ENCODE peak calls at places on chromosomes 1 and 21, in four cellular contexts. X is CD8-positive, alpha-beta T cell; J is cardiac muscle cell; M is IMR-90. L is an unnamed sample.

GRCh38 chr1:1136547-1137230 is 20.8 kb upstream of the C1orf159 start:
- DNase-seq in X (peak; percentile 31), J (no peak), M (no peak), L (no peak)

GRCh38 chr1:198730952-198731351 is 92.1 kb downstream of the PTPRC start:
- DNase-seq in M (no peak), X (no peak), J (no peak), L (no peak)

GRCh38 chr1:14516974-14517812 is 81.3 kb upstream of the KAZN start:
- DNase-seq in J (peak; percentile 89), X (no peak), M (peak; percentile 92), L (peak; percentile 73)

GRCh38 chr21:41477641-41478318 is 30.2 kb downstream of the TMPRSS2 start:
- DNase-seq in J (peak; percentile 62), X (no peak), M (no peak), L (no peak)

GRCh38 chr1:227883641-227884301 is 64.0 kb downstream of the WNT9A start:
- DNase-seq in M (no peak), X (peak; percentile 1), J (no peak), L (no peak)

GRCh38 chr1:201531551-201532425 is 7.1 kb upstream of the NAV1 start:
- DNase-seq in X (no peak), J (no peak), M (no peak), L (no peak)

GRCh38 chr1:176073524-176074157 is 133.4 kb downstream of the COP1 start:
- DNase-seq in J (peak; percentile 86), X (peak; percentile 19), M (peak; percentile 72), L (peak; percentile 44)

GRCh38 chr1:167420510-167420909 is 97.8 kb downstream of the CD247 start:
- DNase-seq in X (no peak), J (peak; percentile 11), M (no peak), L (no peak)

GRCh38 chr1:209267968-209268367 is 315.5 kb upstream of the CAMK1G start:
- DNase-seq in X (no peak), M (no peak), J (no peak), L (no peak)

GRCh38 chr21:25735895-25736597 is 1.3 kb downstream of the GABPA start:
- DNase-seq in M (peak; percentile 42), J (peak; percentile 42), X (no peak), L (no peak)

GRCh38 chr1:153565529-153566374 is at the start of gene S100A2:
- DNase-seq in M (peak; percentile 97), J (peak; percentile 86), X (no peak), L (peak; percentile 91)

GRCh38 chr1:88813474-88813873 is 77.9 kb downstream of the GTF2B start:
- DNase-seq in J (no peak), M (no peak), X (no peak), L (no peak)

GRCh38 chr1:10679521-10680220 is 116.8 kb downstream of the CASZ1 start:
- DNase-seq in X (no peak), M (peak; percentile 62), J (peak; percentile 65), L (peak; percentile 27)

GRCh38 chr1:30377230-30378022 is 346.0 kb downstream of the MATN1 start:
- DNase-seq in M (no peak), X (no peak), J (no peak), L (no peak)

GRCh38 chr1:240000634-240001033 is 91.0 kb upstream of the FMN2 start:
- DNase-seq in M (peak; percentile 82), X (no peak), J (peak; percentile 15), L (peak; percentile 53)

DNA sequence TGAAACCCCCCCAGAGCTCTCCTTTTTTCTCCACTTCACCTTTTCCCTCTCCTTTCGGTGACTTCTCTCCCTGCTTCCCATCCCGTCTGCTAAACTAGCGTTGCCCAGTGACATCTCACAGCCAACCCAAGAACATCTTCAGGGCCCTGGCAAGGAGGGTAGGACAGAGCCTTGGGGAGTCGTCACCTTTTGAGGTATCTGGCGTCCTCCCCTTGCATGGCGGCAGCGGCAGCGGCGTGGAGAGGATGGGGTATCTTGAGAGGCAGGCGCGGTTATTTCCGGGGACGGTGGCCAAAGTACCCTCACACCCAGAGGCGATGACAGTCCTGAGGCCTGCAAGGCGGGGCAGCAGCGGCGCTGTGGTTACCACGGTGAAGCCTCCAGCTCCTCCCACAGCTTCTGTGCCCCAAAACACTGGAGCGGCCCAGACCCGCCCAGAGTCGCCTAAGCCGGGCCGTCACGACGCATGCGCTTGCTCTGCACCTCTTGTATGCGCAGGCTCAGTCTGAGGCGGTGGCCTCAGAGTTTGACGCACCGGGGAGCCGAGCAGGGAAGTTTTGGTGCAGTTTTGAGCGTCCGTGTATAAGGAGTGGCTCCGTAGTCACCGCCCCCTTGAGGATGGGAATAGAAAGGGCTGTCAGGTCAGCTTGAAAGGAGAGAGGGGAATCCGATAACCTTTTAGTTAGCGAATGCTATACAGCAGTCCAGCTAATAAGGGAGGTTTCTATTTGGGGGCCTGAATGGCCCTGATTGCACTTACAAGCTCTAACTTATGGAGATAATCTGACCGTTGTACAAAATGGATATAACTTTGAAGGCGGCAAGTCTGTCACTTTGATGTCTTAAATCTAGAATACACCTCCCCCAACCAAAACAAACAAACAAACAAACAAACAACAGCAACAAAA is at the start of gene KIFAP3:
- DNase-seq in J (peak; percentile 99), X (peak; percentile 93), M (peak; percentile 96), L (peak; percentile 96)
- TF ChIP-seq CTCF in J (peak; percentile 66), X (peak; percentile 46), M (peak; percentile 52), L (peak; percentile 73)

DNA sequence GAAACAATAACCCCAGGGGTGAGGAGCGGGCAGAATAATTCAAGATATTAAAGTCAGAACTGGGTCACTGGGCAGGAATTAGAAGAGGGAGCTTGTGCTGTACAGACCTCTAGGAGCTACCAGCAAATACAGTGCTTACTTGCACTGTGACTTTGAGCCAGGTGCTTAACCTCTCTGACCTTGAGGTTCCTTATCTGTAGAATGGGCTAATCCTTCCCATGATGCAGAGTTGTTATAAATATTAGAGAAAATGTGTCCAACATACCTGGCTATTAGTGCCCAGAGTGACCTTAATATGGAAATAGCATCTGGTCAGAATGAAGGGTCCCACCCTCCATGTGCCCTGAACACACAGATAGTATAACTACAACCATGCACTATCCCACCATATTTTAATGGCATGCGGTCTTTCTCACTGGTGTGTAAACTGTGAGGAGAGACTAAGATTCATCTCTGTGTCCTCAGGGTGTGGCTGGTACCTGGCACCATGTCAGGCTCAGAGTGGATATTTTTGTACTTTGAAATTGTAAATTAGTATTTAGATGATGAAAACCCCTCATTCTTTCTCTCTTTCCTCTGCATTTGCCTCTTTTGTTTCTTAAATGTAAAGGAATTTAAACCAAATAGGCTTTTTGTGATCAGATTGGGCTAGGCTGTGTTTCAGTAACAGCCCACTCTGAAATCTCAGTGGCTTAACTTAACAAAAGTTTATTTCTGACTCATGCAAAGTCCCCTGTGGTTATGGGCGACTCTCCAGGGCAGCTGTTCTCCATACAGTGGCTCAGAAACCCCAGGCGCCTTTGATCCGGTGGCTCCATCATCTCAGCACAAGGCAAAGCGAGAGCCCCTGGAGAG is 60.0 kb upstream of the ROR1 start:
- DNase-seq in J (peak; percentile 87), M (peak; percentile 93), X (no peak), L (no peak)
- H3K27ac ChIP-seq in J (no peak overlapping the region), M (peak overlapping the region; percentile 36), X (no peak overlapping the region), L (peak overlapping the region; percentile 53)

DNA sequence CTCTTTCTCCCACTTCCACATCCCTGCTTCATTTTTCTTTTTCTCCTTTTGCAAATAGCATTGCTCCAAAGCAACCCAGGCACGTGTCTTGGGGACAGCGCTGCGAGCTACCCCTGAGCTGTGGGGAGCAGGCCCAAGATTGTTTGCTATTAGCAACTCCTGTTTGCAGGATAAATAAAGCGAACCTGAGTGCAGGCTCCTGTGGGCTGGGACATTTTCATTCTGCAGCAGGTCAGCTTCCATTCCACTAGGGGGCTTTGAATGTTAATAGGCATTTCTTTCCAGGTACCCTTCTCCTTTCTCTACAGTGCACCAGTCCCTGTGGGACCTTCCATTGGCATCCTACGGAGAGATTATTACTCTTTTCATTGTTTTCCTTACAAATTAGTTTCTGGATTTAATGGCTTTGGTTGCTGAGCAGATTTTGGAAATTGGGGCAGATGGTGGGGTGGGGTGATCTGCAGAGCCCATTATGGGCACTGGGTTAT is 54.0 kb downstream of the OLFML3 start:
- DNase-seq in M (no peak), X (no peak), J (peak; percentile 24), L (peak; percentile 51)
- TF ChIP-seq CTCF in M (peak; percentile 20), X (peak; percentile 38), J (peak; percentile 59), L (peak; percentile 30)

GRCh38 chr1:234551032-234551378 is 59.0 kb downstream of the IRF2BP2 start:
- DNase-seq in X (no peak), M (no peak), J (no peak), L (no peak)

GRCh38 chr1:234546890-234547788 is 62.8 kb downstream of the IRF2BP2 start:
- DNase-seq in J (peak; percentile 77), M (peak; percentile 47), X (no peak), L (no peak)

GRCh38 chr1:234549447-234550021 is 60.4 kb downstream of the IRF2BP2 start:
- DNase-seq in J (no peak), M (no peak), X (no peak), L (no peak)

GRCh38 chr1:234553241-234554156 is 56.5 kb downstream of the IRF2BP2 start:
- DNase-seq in X (no peak), J (peak; percentile 96), M (peak; percentile 94), L (no peak)

DNA sequence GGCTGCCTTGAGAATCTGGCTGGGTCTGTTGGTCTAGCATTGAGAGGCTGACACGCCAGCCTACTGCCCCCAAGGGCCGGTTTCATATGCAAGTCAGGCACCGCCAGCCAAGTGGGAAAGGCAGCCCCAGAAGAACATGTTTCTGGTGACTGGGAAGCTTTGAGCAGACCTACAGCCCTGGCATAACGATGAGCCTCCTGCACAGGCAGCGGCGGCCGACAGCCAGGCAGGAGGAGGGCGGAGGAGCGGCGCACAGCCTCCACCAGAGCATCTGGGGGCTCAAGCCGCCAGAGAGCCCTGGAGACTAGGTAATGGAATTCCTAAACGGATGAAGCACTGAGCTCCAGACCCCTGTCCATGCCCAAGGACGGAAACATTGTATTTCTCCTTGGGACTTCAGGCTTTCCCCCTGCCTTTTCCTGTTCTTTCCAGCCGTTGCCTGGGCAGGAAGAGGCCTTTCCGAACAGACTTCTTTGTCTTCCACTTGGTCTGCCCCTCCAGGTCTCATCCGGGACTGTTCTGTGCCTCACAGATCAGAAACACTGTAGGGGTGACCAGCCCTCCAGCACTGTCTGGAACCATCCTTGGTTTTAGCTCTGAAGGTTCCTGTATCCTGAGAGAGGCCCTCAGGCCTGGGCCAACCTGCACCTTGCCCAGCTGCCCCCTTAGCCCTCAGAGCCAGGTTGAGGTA is 59.5 kb downstream of the IRF2BP2 start:
- DNase-seq in M (no peak), J (no peak), X (no peak), L (no peak)
- H3K27ac ChIP-seq in M (no peak overlapping the region), J (no peak overlapping the region), X (no peak overlapping the region), L (no peak overlapping the region)

DNA sequence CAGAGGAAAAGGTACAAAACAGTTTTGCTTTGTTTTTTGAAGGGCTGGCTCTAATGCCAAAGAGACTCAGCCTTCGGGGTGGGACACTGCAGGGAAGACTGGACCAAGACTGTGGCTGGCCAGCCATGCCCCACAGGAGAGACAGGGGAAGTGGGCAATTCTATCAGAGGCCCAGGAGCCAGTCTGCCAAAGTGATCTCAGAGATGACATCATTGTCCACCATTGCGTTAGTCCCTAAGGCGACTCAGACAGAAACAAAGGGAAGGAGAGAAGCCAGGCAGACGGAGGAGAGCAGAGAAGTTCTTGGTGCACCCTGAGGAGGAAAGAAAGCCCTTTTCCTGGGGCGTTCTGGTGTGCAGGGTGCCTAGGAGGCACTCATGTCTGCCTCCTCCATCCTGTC is 26.4 kb downstream of the OPTC start:
- DNase-seq in J (no peak), M (peak; percentile 81), X (no peak), L (no peak)
- TF ChIP-seq CTCF in J (no peak), M (no peak), X (no peak), L (no peak)

DNA sequence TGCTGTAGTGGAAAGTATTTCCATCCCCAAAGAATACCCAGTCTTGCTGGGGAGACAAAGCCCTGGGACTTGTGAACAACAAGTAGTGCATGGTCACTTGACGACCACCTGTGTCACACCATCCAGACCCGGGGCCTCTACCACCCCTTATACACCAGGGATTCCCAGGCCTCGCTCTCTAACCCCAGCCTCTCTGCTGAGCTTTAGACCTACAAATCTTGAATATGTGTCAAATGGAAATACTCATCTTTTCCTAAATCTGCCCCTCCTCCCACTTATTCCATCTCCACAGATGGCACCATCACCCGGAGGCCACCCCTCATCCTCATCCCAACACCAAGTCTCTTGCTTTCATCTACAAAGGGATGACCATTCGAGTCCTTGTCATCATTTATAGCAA is 875 bp upstream of the RNASEL start:
- DNase-seq in X (no peak), M (no peak), J (no peak), L (no peak)
- H3K27ac ChIP-seq in X (no peak overlapping the region), M (no peak overlapping the region), J (no peak overlapping the region), L (no peak overlapping the region)